ENCODE peak calls at places on chromosomes 1 and 21, in nine cellular contexts. One of them, this sample, is unnamed.
A peak's percentile ranks its signal among the peaks of the same experiment; 100 is the strongest.

GRCh38 chr1:242467556-242468145 is 56.8 kb downstream of the PLD5 start:
- DNase-seq in caudate nucleus: peak; percentile 52
- DNase-seq in uterus: peak; percentile 58
- DNase-seq in heart right ventricle: no peak
- DNase-seq in coronary artery: no peak
- DNase-seq in thyroid gland: peak; percentile 29
- DNase-seq in dorsolateral prefrontal cortex: peak; percentile 68
- DNase-seq in upper lobe of right lung: no peak
- DNase-seq in PC-3: peak; percentile 87
- DNase-seq in this sample: peak; percentile 63

GRCh38 chr1:156394082-156394481 is 25.1 kb downstream of the RHBG start:
- DNase-seq in caudate nucleus: no peak
- DNase-seq in uterus: no peak
- DNase-seq in heart right ventricle: no peak
- DNase-seq in coronary artery: no peak
- DNase-seq in thyroid gland: no peak
- DNase-seq in dorsolateral prefrontal cortex: no peak
- DNase-seq in upper lobe of right lung: no peak
- DNase-seq in PC-3: no peak
- DNase-seq in this sample: no peak

GRCh38 chr1:222105393-222105737 is 363.5 kb upstream of the DUSP10 start:
- DNase-seq in caudate nucleus: no peak
- DNase-seq in uterus: no peak
- DNase-seq in heart right ventricle: no peak
- DNase-seq in coronary artery: no peak
- DNase-seq in thyroid gland: no peak
- DNase-seq in dorsolateral prefrontal cortex: no peak
- DNase-seq in upper lobe of right lung: no peak
- DNase-seq in PC-3: peak; percentile 86
- DNase-seq in this sample: no peak

GRCh38 chr1:62213075-62213914 is 18.6 kb downstream of the L1TD1 start:
- DNase-seq in caudate nucleus: no peak
- DNase-seq in uterus: no peak
- DNase-seq in heart right ventricle: no peak
- DNase-seq in coronary artery: no peak
- DNase-seq in thyroid gland: no peak
- DNase-seq in dorsolateral prefrontal cortex: no peak
- DNase-seq in upper lobe of right lung: no peak
- DNase-seq in PC-3: no peak
- DNase-seq in this sample: no peak

GRCh38 chr1:209389258-209389657 is 194.3 kb upstream of the CAMK1G start:
- DNase-seq in caudate nucleus: no peak
- DNase-seq in uterus: no peak
- DNase-seq in heart right ventricle: no peak
- DNase-seq in coronary artery: no peak
- DNase-seq in thyroid gland: no peak
- DNase-seq in dorsolateral prefrontal cortex: no peak
- DNase-seq in upper lobe of right lung: no peak
- DNase-seq in PC-3: peak; percentile 99
- DNase-seq in this sample: no peak

GRCh38 chr1:199859525-199859924 is 168.0 kb upstream of the NR5A2 start:
- DNase-seq in caudate nucleus: no peak
- DNase-seq in uterus: no peak
- DNase-seq in heart right ventricle: no peak
- DNase-seq in coronary artery: no peak
- DNase-seq in thyroid gland: no peak
- DNase-seq in dorsolateral prefrontal cortex: no peak
- DNase-seq in upper lobe of right lung: no peak
- DNase-seq in PC-3: peak; percentile 98
- DNase-seq in this sample: no peak

GRCh38 chr1:178034676-178035075 is 59.2 kb upstream of the RASAL2 start:
- DNase-seq in caudate nucleus: no peak
- DNase-seq in uterus: no peak
- DNase-seq in heart right ventricle: no peak
- DNase-seq in coronary artery: no peak
- DNase-seq in thyroid gland: peak; percentile 45
- DNase-seq in dorsolateral prefrontal cortex: no peak
- DNase-seq in upper lobe of right lung: no peak
- DNase-seq in PC-3: peak; percentile 14
- DNase-seq in this sample: no peak

GRCh38 chr21:41251961-41252642 is 64.5 kb upstream of the FAM3B start:
- DNase-seq in caudate nucleus: no peak
- DNase-seq in uterus: no peak
- DNase-seq in heart right ventricle: no peak
- DNase-seq in coronary artery: no peak
- DNase-seq in thyroid gland: no peak
- DNase-seq in dorsolateral prefrontal cortex: no peak
- DNase-seq in upper lobe of right lung: no peak
- DNase-seq in PC-3: peak; percentile 70
- DNase-seq in this sample: no peak

GRCh38 chr1:9150582-9151290 is 21.8 kb upstream of the GPR157 start:
- DNase-seq in caudate nucleus: no peak
- DNase-seq in uterus: no peak
- DNase-seq in heart right ventricle: peak; percentile 44
- DNase-seq in coronary artery: no peak
- DNase-seq in thyroid gland: peak; percentile 33
- DNase-seq in dorsolateral prefrontal cortex: peak; percentile 34
- DNase-seq in upper lobe of right lung: no peak
- DNase-seq in PC-3: no peak
- DNase-seq in this sample: no peak

GRCh38 chr1:226645279-226645976 is 93.7 kb downstream of the ITPKB start:
- DNase-seq in caudate nucleus: no peak
- DNase-seq in uterus: peak; percentile 24
- DNase-seq in heart right ventricle: no peak
- DNase-seq in coronary artery: no peak
- DNase-seq in thyroid gland: no peak
- DNase-seq in dorsolateral prefrontal cortex: no peak
- DNase-seq in upper lobe of right lung: no peak
- DNase-seq in PC-3: no peak
- DNase-seq in this sample: no peak

GRCh38 chr1:209597496-209597895 is 14.0 kb downstream of the CAMK1G start:
- DNase-seq in caudate nucleus: no peak
- DNase-seq in uterus: no peak
- DNase-seq in heart right ventricle: no peak
- DNase-seq in coronary artery: no peak
- DNase-seq in thyroid gland: no peak
- DNase-seq in dorsolateral prefrontal cortex: no peak
- DNase-seq in upper lobe of right lung: no peak
- DNase-seq in PC-3: no peak
- DNase-seq in this sample: no peak

GRCh38 chr21:44428281-44428942 is 26.9 kb upstream of the LRRC3 start:
- DNase-seq in caudate nucleus: no peak
- DNase-seq in uterus: no peak
- DNase-seq in heart right ventricle: no peak
- DNase-seq in coronary artery: peak; percentile 64
- DNase-seq in thyroid gland: no peak
- DNase-seq in dorsolateral prefrontal cortex: no peak
- DNase-seq in upper lobe of right lung: peak; percentile 65
- DNase-seq in PC-3: peak; percentile 93
- DNase-seq in this sample: no peak

GRCh38 chr1:41578712-41579335 is 94.3 kb upstream of the EDN2 start:
- DNase-seq in caudate nucleus: no peak
- DNase-seq in uterus: no peak
- DNase-seq in heart right ventricle: no peak
- DNase-seq in coronary artery: no peak
- DNase-seq in thyroid gland: no peak
- DNase-seq in dorsolateral prefrontal cortex: no peak
- DNase-seq in upper lobe of right lung: no peak
- DNase-seq in PC-3: peak; percentile 49
- DNase-seq in this sample: no peak

GRCh38 chr1:19533626-19534025 is 48.3 kb upstream of the CAPZB start:
- DNase-seq in caudate nucleus: no peak
- DNase-seq in uterus: no peak
- DNase-seq in heart right ventricle: peak; percentile 32
- DNase-seq in coronary artery: no peak
- DNase-seq in thyroid gland: no peak
- DNase-seq in dorsolateral prefrontal cortex: no peak
- DNase-seq in upper lobe of right lung: no peak
- DNase-seq in PC-3: no peak
- DNase-seq in this sample: no peak

GRCh38 chr1:209883341-209883971 is 54.6 kb upstream of the SYT14 start:
- DNase-seq in caudate nucleus: no peak
- DNase-seq in uterus: no peak
- DNase-seq in heart right ventricle: no peak
- DNase-seq in coronary artery: no peak
- DNase-seq in thyroid gland: peak; percentile 49
- DNase-seq in dorsolateral prefrontal cortex: no peak
- DNase-seq in upper lobe of right lung: no peak
- DNase-seq in PC-3: peak; percentile 6
- DNase-seq in this sample: no peak

GRCh38 chr1:214281030-214281901 is at the start of gene SMYD2:
- DNase-seq in caudate nucleus: peak; percentile 46
- DNase-seq in uterus: peak; percentile 57
- DNase-seq in heart right ventricle: peak; percentile 77
- DNase-seq in coronary artery: no peak
- DNase-seq in thyroid gland: peak; percentile 81
- DNase-seq in dorsolateral prefrontal cortex: peak; percentile 54
- DNase-seq in upper lobe of right lung: peak; percentile 90
- DNase-seq in PC-3: peak; percentile 77
- DNase-seq in this sample: no peak

GRCh38 chr1:201466492-201466891 is 2.5 kb downstream of the PHLDA3 start:
- DNase-seq in caudate nucleus: no peak
- DNase-seq in uterus: no peak
- DNase-seq in heart right ventricle: no peak
- DNase-seq in coronary artery: no peak
- DNase-seq in thyroid gland: no peak
- DNase-seq in dorsolateral prefrontal cortex: no peak
- DNase-seq in upper lobe of right lung: peak; percentile 81
- DNase-seq in PC-3: peak; percentile 100
- DNase-seq in this sample: no peak

GRCh38 chr1:168361252-168361651 is 80.6 kb downstream of the TBX19 start:
- DNase-seq in caudate nucleus: no peak
- DNase-seq in uterus: no peak
- DNase-seq in heart right ventricle: no peak
- DNase-seq in coronary artery: no peak
- DNase-seq in thyroid gland: no peak
- DNase-seq in dorsolateral prefrontal cortex: no peak
- DNase-seq in upper lobe of right lung: no peak
- DNase-seq in PC-3: no peak
- DNase-seq in this sample: no peak
- H3K27ac ChIP-seq in caudate nucleus: no peak overlapping the region
- H3K27ac ChIP-seq in uterus: no peak overlapping the region
- H3K27ac ChIP-seq in heart right ventricle: no peak overlapping the region
- H3K27ac ChIP-seq in coronary artery: no peak overlapping the region
- H3K27ac ChIP-seq in thyroid gland: no peak overlapping the region
- H3K27ac ChIP-seq in dorsolateral prefrontal cortex: no peak overlapping the region
- H3K27ac ChIP-seq in upper lobe of right lung: no peak overlapping the region
- H3K27ac ChIP-seq in PC-3: no peak overlapping the region
- H3K27ac ChIP-seq in this sample: no peak overlapping the region

DNA sequence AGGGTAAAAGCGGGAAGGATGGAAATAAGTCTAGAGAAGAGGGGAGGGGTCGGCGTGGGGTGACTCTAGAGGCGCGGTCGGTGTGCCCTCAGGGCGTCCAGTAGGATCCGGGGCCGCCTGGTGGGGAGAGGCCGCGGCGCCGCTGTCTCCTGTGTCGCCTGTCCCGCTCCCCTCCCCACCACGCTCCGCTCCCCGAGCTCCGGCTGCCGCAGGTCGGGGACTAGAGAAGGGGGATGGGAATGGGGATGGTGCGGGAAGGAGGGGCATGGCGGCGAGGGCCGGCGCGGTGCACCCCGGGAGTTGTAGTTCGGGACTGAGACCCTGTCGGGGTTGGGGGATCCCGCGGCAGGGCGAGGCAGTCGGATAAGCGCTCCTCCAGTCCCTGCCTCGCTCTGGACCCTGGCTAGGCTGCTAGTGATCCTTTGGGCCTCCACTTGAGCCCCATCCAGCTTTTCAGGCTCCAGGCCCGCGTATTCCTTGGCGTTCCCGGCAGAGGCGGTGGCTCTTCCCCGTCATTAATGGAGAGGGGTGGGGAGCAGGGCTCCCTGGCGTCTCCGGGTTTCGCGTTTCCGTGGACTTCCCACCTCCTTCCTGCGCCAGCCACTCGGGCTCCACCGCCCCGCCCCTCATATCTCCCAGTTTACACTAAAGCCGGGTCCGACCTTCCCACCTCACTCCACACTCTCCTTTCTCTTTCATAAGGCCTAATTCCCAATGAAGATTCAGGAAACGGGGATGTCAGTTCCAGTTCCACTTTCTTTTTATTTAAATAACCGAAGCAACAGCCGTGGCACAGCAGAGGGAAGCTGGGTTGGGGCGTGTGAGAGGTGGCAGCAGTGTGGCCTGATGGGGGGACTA is at the start of gene ENTREP3:
- DNase-seq in caudate nucleus: peak; percentile 87
- DNase-seq in uterus: peak; percentile 87
- DNase-seq in heart right ventricle: peak; percentile 91
- DNase-seq in coronary artery: peak; percentile 95
- DNase-seq in thyroid gland: peak; percentile 86
- DNase-seq in dorsolateral prefrontal cortex: peak; percentile 91
- DNase-seq in upper lobe of right lung: peak; percentile 94
- DNase-seq in PC-3: peak; percentile 83
- DNase-seq in this sample: peak; percentile 85
- H3K27ac ChIP-seq in caudate nucleus: peak within 1 kb of the TSS; percentile 90
- H3K27ac ChIP-seq in uterus: peak within 1 kb of the TSS; percentile 98
- H3K27ac ChIP-seq in heart right ventricle: peak within 1 kb of the TSS; percentile 97
- H3K27ac ChIP-seq in coronary artery: peak within 1 kb of the TSS; percentile 99
- H3K27ac ChIP-seq in thyroid gland: peak within 1 kb of the TSS; percentile 98
- H3K27ac ChIP-seq in dorsolateral prefrontal cortex: peak within 1 kb of the TSS; percentile 95
- H3K27ac ChIP-seq in upper lobe of right lung: peak within 1 kb of the TSS; percentile 95
- H3K27ac ChIP-seq in PC-3: peak within 1 kb of the TSS; percentile 40
- H3K27ac ChIP-seq in this sample: peak within 1 kb of the TSS; percentile 93

DNA sequence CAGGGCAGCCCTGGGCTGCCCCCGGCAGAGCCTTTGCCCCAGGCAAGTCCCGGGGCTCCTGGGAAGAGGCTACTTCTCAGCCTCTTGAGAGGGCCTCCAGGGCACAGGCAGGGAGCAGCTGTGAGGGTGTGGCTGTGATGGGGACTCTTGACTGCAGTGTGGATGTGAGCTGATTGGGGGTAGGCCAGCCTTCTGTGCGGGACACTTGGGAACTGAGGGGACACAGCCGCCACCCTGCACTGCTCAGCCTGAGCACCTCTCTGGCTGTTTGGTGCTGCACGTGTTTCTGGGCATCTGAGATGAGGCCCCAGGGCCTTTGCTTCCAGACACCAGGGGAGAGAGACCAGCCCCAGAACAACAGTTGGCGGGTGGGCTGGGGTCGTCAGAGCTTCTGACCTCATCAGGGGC is 62.1 kb downstream of the SKI start:
- DNase-seq in caudate nucleus: no peak
- DNase-seq in uterus: no peak
- DNase-seq in heart right ventricle: no peak
- DNase-seq in coronary artery: no peak
- DNase-seq in thyroid gland: no peak
- DNase-seq in dorsolateral prefrontal cortex: no peak
- DNase-seq in upper lobe of right lung: no peak
- DNase-seq in PC-3: no peak
- DNase-seq in this sample: no peak
- H3K27ac ChIP-seq in caudate nucleus: no peak overlapping the region
- H3K27ac ChIP-seq in uterus: peak overlapping the region; percentile 78
- H3K27ac ChIP-seq in heart right ventricle: peak overlapping the region; percentile 76
- H3K27ac ChIP-seq in coronary artery: peak overlapping the region; percentile 80
- H3K27ac ChIP-seq in thyroid gland: peak overlapping the region; percentile 72
- H3K27ac ChIP-seq in dorsolateral prefrontal cortex: peak overlapping the region; percentile 88
- H3K27ac ChIP-seq in upper lobe of right lung: peak overlapping the region; percentile 79
- H3K27ac ChIP-seq in PC-3: no peak overlapping the region
- H3K27ac ChIP-seq in this sample: peak overlapping the region; percentile 70

GRCh38 chr1:28565040-28565439 is 12.2 kb downstream of the TRNAU1AP start:
- DNase-seq in caudate nucleus: no peak
- DNase-seq in uterus: no peak
- DNase-seq in heart right ventricle: no peak
- DNase-seq in coronary artery: no peak
- DNase-seq in thyroid gland: no peak
- DNase-seq in dorsolateral prefrontal cortex: no peak
- DNase-seq in upper lobe of right lung: peak; percentile 67
- DNase-seq in PC-3: no peak
- DNase-seq in this sample: no peak
- H3K27ac ChIP-seq in caudate nucleus: no peak overlapping the region
- H3K27ac ChIP-seq in uterus: no peak overlapping the region
- H3K27ac ChIP-seq in heart right ventricle: no peak overlapping the region
- H3K27ac ChIP-seq in coronary artery: no peak overlapping the region
- H3K27ac ChIP-seq in thyroid gland: no peak overlapping the region
- H3K27ac ChIP-seq in dorsolateral prefrontal cortex: no peak overlapping the region
- H3K27ac ChIP-seq in upper lobe of right lung: peak overlapping the region; percentile 45
- H3K27ac ChIP-seq in PC-3: no peak overlapping the region
- H3K27ac ChIP-seq in this sample: no peak overlapping the region